ENCODE peak calls at places on chromosomes 11 and 22, in five cellular contexts. One of them, this sample, is unnamed.

GRCh38 chr11:66157182-66157864 is 87.3 kb downstream of the PACS1 start:
- DNase-seq in GM12878: no peak
- DNase-seq in AG10803: no peak
- DNase-seq in tibial nerve: no peak
- DNase-seq in PC-9: no peak
- DNase-seq in this sample: no peak

GRCh38 chr11:2801711-2802388 is 83.7 kb downstream of the CDKN1C start:
- DNase-seq in GM12878: no peak
- DNase-seq in AG10803: no peak
- DNase-seq in tibial nerve: peak
- DNase-seq in PC-9: no peak
- DNase-seq in this sample: no peak

GRCh38 chr22:29912605-29913398 is 29.8 kb downstream of the MTMR3 start:
- DNase-seq in GM12878: no peak
- DNase-seq in AG10803: peak
- DNase-seq in tibial nerve: no peak
- DNase-seq in PC-9: no peak
- DNase-seq in this sample: no peak

GRCh38 chr11:2532704-2533641 is 88.2 kb downstream of the KCNQ1 start:
- DNase-seq in GM12878: peak
- DNase-seq in AG10803: peak
- DNase-seq in tibial nerve: peak
- DNase-seq in PC-9: peak
- DNase-seq in this sample: peak

GRCh38 chr11:67468056-67468455 is 995 bp downstream of the TMEM134 start:
- DNase-seq in GM12878: no peak
- DNase-seq in AG10803: peak
- DNase-seq in tibial nerve: no peak
- DNase-seq in PC-9: peak
- DNase-seq in this sample: no peak

GRCh38 chr11:34356918-34357645 is 728 bp downstream of the ABTB2 start:
- DNase-seq in GM12878: no peak
- DNase-seq in AG10803: peak
- DNase-seq in tibial nerve: no peak
- DNase-seq in PC-9: peak
- DNase-seq in this sample: no peak

GRCh38 chr22:41401781-41402648 is 20.3 kb downstream of the TEF start:
- DNase-seq in GM12878: no peak
- DNase-seq in AG10803: peak
- DNase-seq in tibial nerve: no peak
- DNase-seq in PC-9: peak
- DNase-seq in this sample: no peak

GRCh38 chr22:22196018-22196533 is 48.5 kb upstream of the VPREB1 start:
- DNase-seq in GM12878: no peak
- DNase-seq in AG10803: no peak
- DNase-seq in tibial nerve: no peak
- DNase-seq in PC-9: no peak
- DNase-seq in this sample: peak

GRCh38 chr11:40183073-40184064 is 1276.1 kb downstream of the LRRC4C start:
- DNase-seq in GM12878: peak
- DNase-seq in AG10803: no peak
- DNase-seq in tibial nerve: no peak
- DNase-seq in PC-9: no peak
- DNase-seq in this sample: peak

GRCh38 chr11:26331911-26332571 is at the start of gene ANO3:
- DNase-seq in GM12878: no peak
- DNase-seq in AG10803: peak
- DNase-seq in tibial nerve: no peak
- DNase-seq in PC-9: peak
- DNase-seq in this sample: no peak

GRCh38 chr11:130671801-130672700 is 223.6 kb downstream of the ADAMTS15 start:
- DNase-seq in GM12878: no peak
- DNase-seq in AG10803: peak
- DNase-seq in tibial nerve: no peak
- DNase-seq in PC-9: no peak
- DNase-seq in this sample: no peak

GRCh38 chr11:6817668-6818067 is 18.2 kb upstream of the OR6A2 start:
- DNase-seq in GM12878: no peak
- DNase-seq in AG10803: no peak
- DNase-seq in tibial nerve: no peak
- DNase-seq in PC-9: peak
- DNase-seq in this sample: no peak

GRCh38 chr22:42419328-42419881 is 12.8 kb downstream of the NFAM1 start:
- DNase-seq in GM12878: peak
- DNase-seq in AG10803: no peak
- DNase-seq in tibial nerve: no peak
- DNase-seq in PC-9: no peak
- DNase-seq in this sample: peak

GRCh38 chr11:2314136-2314524 is 12.3 kb downstream of the TSPAN32 start:
- DNase-seq in GM12878: no peak
- DNase-seq in AG10803: no peak
- DNase-seq in tibial nerve: no peak
- DNase-seq in PC-9: no peak
- DNase-seq in this sample: no peak

GRCh38 chr11:27085115-27085514 is 44.5 kb downstream of the BBOX1 start:
- DNase-seq in GM12878: no peak
- DNase-seq in AG10803: no peak
- DNase-seq in tibial nerve: no peak
- DNase-seq in PC-9: no peak
- DNase-seq in this sample: no peak

GRCh38 chr22:50313021-50313420 is 5.6 kb upstream of the PLXNB2 start:
- DNase-seq in GM12878: no peak
- DNase-seq in AG10803: no peak
- DNase-seq in tibial nerve: no peak
- DNase-seq in PC-9: no peak
- DNase-seq in this sample: no peak

GRCh38 chr11:45354976-45355705 is 69.0 kb upstream of the SYT13 start:
- DNase-seq in GM12878: no peak
- DNase-seq in AG10803: peak
- DNase-seq in tibial nerve: peak
- DNase-seq in PC-9: no peak
- DNase-seq in this sample: peak

DNA sequence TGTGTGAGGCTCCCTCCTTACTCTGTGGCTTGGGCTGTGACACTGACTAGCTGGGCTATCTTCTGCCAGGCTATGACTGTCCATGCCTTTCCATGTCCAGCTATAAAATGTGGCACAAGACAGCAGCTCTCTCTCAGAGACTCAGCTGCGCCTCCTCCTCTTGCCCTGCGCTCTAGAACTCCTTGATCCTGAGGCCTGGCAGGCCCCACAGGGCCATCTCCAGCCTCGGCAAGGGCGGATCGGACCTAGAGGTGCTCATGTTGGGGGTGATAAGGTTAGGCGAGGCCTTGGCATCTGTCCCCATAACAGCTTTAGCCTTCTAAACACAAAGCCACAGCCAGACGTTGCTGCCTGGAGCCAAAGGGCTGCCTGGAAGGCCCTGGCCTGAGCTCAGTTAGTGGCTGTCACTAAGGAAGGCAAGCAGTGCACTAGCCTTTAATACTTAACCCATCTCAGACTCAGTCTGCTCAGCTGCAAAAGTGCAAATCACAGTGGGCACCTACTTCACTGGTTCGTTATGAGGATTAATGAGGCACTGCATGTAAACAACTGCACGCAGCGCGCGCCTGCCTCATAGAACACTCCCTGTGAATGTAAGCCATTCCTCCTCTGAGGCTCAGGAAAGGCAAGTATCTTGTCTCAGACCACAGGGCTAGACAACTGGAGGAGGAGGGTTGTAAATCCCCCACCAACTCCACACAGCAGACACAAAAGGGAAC is 1.2 kb downstream of the GUCD1 start:
- DNase-seq in GM12878: no peak
- DNase-seq in AG10803: peak
- DNase-seq in tibial nerve: no peak
- DNase-seq in PC-9: no peak
- DNase-seq in this sample: no peak
- H3K4me3 ChIP-seq in GM12878: peak
- H3K4me3 ChIP-seq in AG10803: peak
- H3K4me3 ChIP-seq in tibial nerve: peak
- H3K4me3 ChIP-seq in PC-9: peak
- H3K4me3 ChIP-seq in this sample: peak

GRCh38 chr11:17770048-17770652 is 35.6 kb downstream of the KCNC1 start:
- DNase-seq in GM12878: no peak
- DNase-seq in AG10803: no peak
- DNase-seq in tibial nerve: no peak
- DNase-seq in PC-9: peak
- DNase-seq in this sample: no peak
- TF ChIP-seq CTCF in GM12878: peak
- TF ChIP-seq CTCF in AG10803: no peak
- TF ChIP-seq CTCF in tibial nerve: no peak
- TF ChIP-seq CTCF in PC-9: no peak
- TF ChIP-seq CTCF in this sample: peak

GRCh38 chr22:46262449-46263207 is 515 bp downstream of the PKDREJ start:
- DNase-seq in GM12878: no peak
- DNase-seq in AG10803: peak
- DNase-seq in tibial nerve: peak
- DNase-seq in PC-9: no peak
- DNase-seq in this sample: no peak
- H3K4me3 ChIP-seq in GM12878: no peak
- H3K4me3 ChIP-seq in AG10803: no peak
- H3K4me3 ChIP-seq in tibial nerve: no peak
- H3K4me3 ChIP-seq in PC-9: no peak
- H3K4me3 ChIP-seq in this sample: no peak

GRCh38 chr22:31210830-31211503 is 1.1 kb upstream of the LIMK2 start:
- DNase-seq in GM12878: no peak
- DNase-seq in AG10803: peak
- DNase-seq in tibial nerve: no peak
- DNase-seq in PC-9: no peak
- DNase-seq in this sample: no peak
- TF ChIP-seq CTCF in GM12878: no peak
- TF ChIP-seq CTCF in AG10803: no peak
- TF ChIP-seq CTCF in tibial nerve: no peak
- TF ChIP-seq CTCF in PC-9: no peak
- TF ChIP-seq CTCF in this sample: no peak

This sample was measured in GM12864.